ENCODE peak calls at places on chromosomes 16 and 17, in five cellular contexts. L is mucosa of descending colon, X is cardiac muscle cell, D is RWPE2, Y is heart left ventricle. G is an unnamed sample. For H3K4me1, the result is how much of the 10 kb centered on the place peaks cover.

GRCh38 chr17:50056961-50057330 is 1.0 kb downstream of the ITGA3 start:
- DNase-seq in L (peak), Y (no peak), D (no peak), X (no peak), G (peak)

GRCh38 chr16:19295393-19295792 is 9.9 kb downstream of the CLEC19A start:
- DNase-seq in X (no peak), Y (no peak), D (no peak), L (no peak), G (no peak)

GRCh38 chr16:30121741-30122620 is 1.0 kb downstream of the MAPK3 start:
- DNase-seq in L (peak), Y (peak), X (peak), D (no peak), G (peak)

GRCh38 chr17:64694207-64694606 is 32.1 kb upstream of the SMURF2 start:
- DNase-seq in X (peak), D (no peak), Y (peak), L (peak), G (peak)

GRCh38 chr17:12256380-12256995 is 235.8 kb downstream of the MAP2K4 start:
- DNase-seq in X (peak), L (peak), D (no peak), Y (peak), G (no peak)

GRCh38 chr16:21645261-21645721 is 7.1 kb downstream of the IGSF6 start:
- DNase-seq in X (peak), L (no peak), D (no peak), Y (no peak), G (peak)

GRCh38 chr16:76854234-76854633 is 336.8 kb upstream of the MON1B start:
- DNase-seq in D (no peak), L (no peak), X (peak), Y (no peak), G (no peak)

GRCh38 chr17:11719203-11719602 is 120.9 kb downstream of the DNAH9 start:
- DNase-seq in L (no peak), X (no peak), D (no peak), Y (no peak), G (no peak)

GRCh38 chr17:39659286-39660010 is 5.7 kb upstream of the TCAP start:
- DNase-seq in Y (peak), X (no peak), L (no peak), D (no peak), G (no peak)

GRCh38 chr16:75113046-75113491 is 3.5 kb downstream of the LDHD start:
- DNase-seq in D (no peak), L (no peak), Y (no peak), X (no peak), G (no peak)
- H3K4me1 ChIP-seq in D (under half), L (under half), Y (half or more), X (under half), G (under half)

DNA sequence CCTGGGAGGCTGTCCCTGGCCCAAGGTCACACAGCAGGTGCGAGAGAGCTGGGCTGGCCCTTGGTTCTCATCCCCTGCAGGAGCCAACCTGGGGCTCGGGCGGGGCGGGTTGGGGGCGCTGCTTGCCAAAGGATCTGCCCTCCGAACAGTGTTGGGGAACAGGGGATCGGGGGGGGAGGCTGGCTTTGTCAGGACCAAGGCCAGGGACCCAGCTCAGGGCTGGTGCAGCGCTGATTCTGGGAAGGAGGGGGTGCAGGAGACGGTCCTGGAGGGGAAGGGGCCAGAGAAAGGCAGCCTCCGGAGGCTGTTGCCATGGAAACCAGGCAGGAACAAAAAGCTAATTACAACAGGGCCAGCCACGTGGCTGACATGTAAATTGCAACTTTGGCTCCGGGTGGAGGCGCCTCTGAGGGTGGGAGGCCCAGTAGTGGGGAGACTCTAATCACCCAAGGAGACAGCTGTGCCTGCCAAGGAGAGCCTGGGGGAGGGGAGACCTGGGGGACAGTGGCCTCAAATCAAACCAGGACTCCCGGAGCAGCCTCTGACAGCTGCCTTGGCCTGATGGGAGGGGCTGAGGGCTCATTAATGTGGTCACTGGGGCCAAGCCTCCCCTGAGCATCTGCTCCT is 1.3 kb downstream of the TUBB3 start:
- DNase-seq in X (peak), L (peak), Y (no peak), D (peak), G (no peak)
- H3K4me3 ChIP-seq in X (no peak), L (no peak), Y (no peak), D (peak), G (no peak)

DNA sequence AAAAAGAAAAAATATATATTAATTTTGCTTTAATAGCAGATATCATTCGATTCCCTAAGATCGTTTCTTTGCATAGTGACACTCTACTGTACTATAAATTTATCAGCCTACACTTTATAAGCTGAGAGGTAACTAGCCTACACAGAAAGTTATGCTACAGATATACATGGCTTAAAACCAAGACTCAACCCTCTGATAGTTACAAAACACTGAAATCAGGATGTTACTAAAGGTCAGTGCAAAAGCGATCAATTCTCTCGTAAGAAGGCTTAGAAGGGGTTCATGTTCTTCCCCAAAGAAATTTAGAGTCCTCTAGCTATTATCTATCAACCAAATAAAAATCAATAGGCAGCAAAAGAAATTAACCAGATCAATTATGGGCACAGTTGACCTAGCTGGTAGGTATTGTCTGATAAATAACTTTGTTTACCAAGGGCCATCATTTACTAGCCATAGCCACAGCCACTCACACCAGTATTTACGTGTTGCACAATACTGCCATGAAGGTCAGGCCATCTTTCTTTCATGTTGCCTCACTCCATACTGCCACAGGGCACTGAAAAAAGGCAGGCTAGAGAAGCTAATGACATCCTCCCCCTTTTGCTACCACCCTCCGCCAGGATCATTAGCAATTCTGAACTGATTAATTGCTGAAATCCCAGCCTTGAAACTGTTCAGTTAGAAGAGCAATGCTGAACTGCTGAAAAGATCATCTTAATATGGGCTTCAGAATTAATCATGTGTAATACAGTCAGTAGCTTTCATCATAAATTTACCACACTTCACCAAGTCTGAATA is 43.7 kb downstream of the RND2 start:
- DNase-seq in Y (no peak), X (peak), D (no peak), L (no peak), G (no peak)
- TF ChIP-seq CTCF in Y (no peak), X (no peak), D (no peak), L (no peak), G (no peak)

GRCh38 chr17:45430006-45430737 is 2.5 kb downstream of the ARHGAP27 start:
- DNase-seq in Y (no peak), D (peak), X (no peak), L (no peak), G (no peak)
- H3K4me1 ChIP-seq in Y (half or more), D (under half), X (under half), L (under half), G (under half)

GRCh38 chr16:68685685-68686478 is 40.8 kb downstream of the CDH3 start:
- DNase-seq in D (no peak), X (no peak), Y (no peak), L (no peak), G (no peak)
- H3K4me3 ChIP-seq in D (no peak), X (no peak), Y (no peak), L (no peak), G (no peak)

DNA sequence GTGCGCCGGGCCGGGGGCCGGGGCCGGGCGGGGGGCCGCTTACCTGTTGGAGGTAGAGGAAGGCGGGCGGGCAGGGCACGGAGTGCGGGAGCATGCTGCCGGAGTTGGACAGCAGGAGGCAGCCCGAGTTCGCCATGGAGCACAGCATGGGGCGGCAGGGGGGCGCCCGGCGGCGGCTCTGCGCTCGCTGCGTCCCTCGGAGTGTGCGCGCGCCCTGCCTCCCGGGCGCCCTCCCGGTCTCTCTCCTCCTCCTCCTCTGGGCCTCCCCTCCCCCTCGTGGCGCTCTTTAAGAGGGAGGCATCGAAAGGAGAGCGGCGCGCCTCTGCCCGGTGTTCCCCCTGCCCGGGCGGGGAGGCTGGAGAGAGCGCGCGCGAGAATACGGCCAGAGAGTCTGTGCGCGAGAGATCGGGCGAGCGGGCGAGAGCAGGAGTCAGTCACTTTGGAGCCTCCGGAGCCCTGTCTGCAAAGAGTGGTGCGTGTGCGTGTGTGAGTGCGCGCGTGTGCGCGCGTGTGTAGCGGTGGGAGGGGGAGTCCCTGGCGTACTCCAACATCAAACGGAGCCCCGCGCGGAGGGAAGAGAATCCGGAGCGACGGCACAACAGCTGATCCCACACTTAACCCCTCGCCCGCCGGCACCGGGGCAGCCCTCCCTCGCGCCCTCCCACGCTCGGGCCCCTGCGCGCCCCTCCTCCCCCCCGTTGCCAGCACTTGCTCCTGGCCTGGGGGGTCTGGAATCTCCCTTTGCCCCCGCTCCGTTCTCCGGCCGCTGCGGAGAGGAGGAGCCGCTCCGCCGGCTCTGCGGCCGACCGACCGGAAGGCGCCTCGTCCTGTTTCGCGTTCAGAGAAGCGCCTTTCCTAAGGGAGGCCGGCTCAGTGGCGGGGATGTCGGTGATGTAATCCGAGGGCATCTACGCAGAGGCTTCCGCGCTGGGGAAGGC is 108.9 kb downstream of the ENGASE start:
- DNase-seq in L (no peak), X (peak), Y (no peak), D (no peak), G (no peak)
- TF ChIP-seq CTCF in L (no peak), X (no peak), Y (no peak), D (no peak), G (no peak)

GRCh38 chr16:56608043-56608875 is at the start of gene MT2A:
- DNase-seq in L (peak), D (peak), X (peak), Y (peak), G (peak)

GRCh38 chr16:56606688-56607618 is 1.4 kb upstream of the MT2A start:
- DNase-seq in D (peak), L (peak), Y (peak), X (peak), G (peak)

GRCh38 chr16:56608876-56609462 is 585 bp downstream of the MT2A start:
- DNase-seq in Y (no peak), L (peak), X (no peak), D (peak), G (no peak)

GRCh38 chr16:56606071-56606687 is 2.2 kb upstream of the MT2A start:
- DNase-seq in L (peak), Y (no peak), D (no peak), X (peak), G (peak)

GRCh38 chr16:56607675-56608042 is 725 bp upstream of the MT2A start:
- DNase-seq in Y (no peak), X (no peak), D (no peak), L (no peak), G (no peak)
- H3K4me1 ChIP-seq in Y (half or more), X (under half), D (under half), L (under half), G (half or more)